ENCODE peak calls at places on chromosomes 13 and 19, in four cellular contexts. N, J, L and Z are unnamed samples.
A peak's percentile ranks its signal among the peaks of the same experiment; 100 is the strongest.

GRCh38 chr13:26022538-26023292 is 29.1 kb downstream of the SHISA2 start:
- DNase-seq in N (no peak), J (peak; percentile 88), L (peak; percentile 59), Z (no peak)

GRCh38 chr19:29084266-29084665 is 128.7 kb downstream of the UQCRFS1 start:
- DNase-seq in N (no peak), J (no peak), L (no peak), Z (no peak)

GRCh38 chr19:52935434-52935833 is 12.2 kb upstream of the ZNF888 start:
- DNase-seq in N (peak; percentile 28), J (peak; percentile 53), L (no peak), Z (peak; percentile 51)

GRCh38 chr19:37519890-37520289 is 13.2 kb downstream of the ZNF793 start:
- DNase-seq in N (no peak), J (no peak), L (no peak), Z (no peak)

GRCh38 chr13:86585826-86586225 is 786.6 kb upstream of the SLITRK6 start:
- DNase-seq in N (peak; percentile 90), J (no peak), L (no peak), Z (peak; percentile 26)

GRCh38 chr19:7989071-7989575 is 16.3 kb downstream of the ELAVL1 start:
- DNase-seq in N (no peak), J (no peak), L (peak; percentile 78), Z (no peak)

GRCh38 chr19:30144794-30145193 is 202.8 kb downstream of the URI1 start:
- DNase-seq in N (no peak), J (no peak), L (no peak), Z (no peak)

GRCh38 chr13:66532146-66532545 is 698.0 kb downstream of the PCDH9 start:
- DNase-seq in N (no peak), J (no peak), L (no peak), Z (no peak)

DNA sequence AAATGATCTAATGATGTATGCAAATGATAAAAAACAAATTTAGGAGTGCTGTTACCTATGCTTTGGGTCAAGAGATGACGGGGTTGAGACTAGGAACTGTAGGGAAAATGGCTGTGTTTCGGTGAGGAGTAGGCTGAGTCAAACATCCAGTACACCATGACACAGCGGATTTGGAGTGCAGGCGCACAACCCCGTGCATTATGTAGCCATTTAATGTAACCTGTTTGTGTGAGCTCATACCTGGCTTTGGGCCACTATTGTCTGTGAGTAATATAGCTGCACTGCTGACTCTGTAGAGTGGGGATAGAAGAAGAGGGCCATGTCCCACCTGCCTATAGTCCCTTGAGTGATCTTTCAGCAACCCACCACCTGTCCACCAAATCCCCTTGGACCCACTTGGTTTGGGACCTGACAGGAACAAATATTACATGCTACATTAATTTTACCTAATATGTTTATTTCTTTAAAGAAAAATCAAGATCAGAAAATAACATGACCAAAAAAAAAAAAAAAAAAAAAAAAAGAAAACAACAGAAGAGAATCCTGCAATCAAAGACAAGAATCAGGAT is 95.5 kb upstream of the KLHL1 start:
- DNase-seq in N (no peak), J (no peak), L (no peak), Z (no peak)
- TF ChIP-seq POLR2A in N (no peak), J (no peak), L (no peak), Z (no peak)

DNA sequence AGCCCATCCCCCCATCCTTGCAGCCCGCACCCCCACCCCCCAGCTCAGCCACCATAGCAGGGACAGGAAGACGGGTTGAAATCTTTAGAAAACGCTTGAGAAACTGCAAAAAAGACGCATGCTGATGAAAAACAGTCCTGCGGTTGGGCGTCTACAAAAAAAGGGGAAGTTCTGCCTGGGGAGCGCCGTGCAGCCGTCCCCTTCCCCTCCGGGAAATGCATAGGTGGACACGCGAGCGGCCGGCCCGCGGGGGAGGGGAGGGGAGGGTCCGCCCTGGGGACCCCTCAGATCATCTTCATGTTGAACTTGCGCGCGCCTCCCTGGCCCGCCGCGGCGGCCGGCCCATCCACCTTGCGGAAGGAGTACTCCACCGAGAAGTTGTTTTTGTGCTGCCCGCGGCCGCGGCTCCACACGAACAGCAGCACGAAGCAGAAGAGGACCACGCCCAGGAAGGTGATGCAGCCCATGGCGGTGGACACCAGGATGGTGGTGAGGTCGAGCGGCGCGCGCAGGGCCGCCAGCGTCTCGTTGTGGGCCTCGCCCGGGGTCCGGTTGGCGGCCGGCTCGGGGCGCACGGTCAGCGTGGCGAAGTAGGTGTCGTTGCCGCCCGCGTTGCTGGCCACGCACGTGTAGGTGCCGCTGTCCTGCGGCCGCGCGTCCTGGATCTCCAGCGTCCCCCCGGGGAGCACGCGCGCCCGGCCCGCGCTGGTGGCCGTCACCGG is 7.9 kb upstream of the PEAK3 start:
- DNase-seq in N (no peak), J (peak; percentile 41), L (peak; percentile 92), Z (peak; percentile 53)
- TF ChIP-seq POLR2A in N (no peak), J (no peak), L (no peak), Z (no peak)

DNA sequence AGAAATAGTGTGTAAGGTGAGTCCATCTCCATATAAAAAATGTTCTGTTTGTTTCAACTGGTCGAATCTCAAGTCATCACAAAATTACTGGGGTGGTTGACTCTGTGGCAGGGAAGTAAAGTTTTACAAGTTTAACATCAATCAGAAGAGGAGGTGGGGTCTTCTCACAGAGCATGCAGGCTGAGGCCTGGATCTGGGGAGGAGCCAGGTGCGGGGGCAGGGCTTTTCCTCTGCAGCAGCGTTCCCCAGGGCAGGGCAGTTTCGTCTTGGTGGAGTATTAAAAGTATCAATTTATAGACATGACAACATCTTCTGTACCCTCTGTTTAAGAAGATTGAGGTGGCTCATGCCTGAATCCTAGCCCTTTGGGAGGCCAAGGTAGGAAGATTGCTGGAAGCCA is 68.8 kb downstream of the SLC7A9 start:
- DNase-seq in N (no peak), J (no peak), L (no peak), Z (no peak)
- TF ChIP-seq POLR2A in N (no peak), J (no peak), L (no peak), Z (no peak)

GRCh38 chr19:23905771-23906170 is 8.9 kb upstream of the ZNF726 start:
- DNase-seq in N (no peak), J (no peak), L (no peak), Z (no peak)
- TF ChIP-seq POLR2A in N (no peak), J (no peak), L (no peak), Z (no peak)

GRCh38 chr19:41570179-41570578 is 5.8 kb upstream of the CEACAM21 start:
- DNase-seq in N (no peak), J (no peak), L (no peak), Z (no peak)

GRCh38 chr19:41565384-41565730 is 10.6 kb upstream of the CEACAM21 start:
- DNase-seq in N (no peak), J (no peak), L (no peak), Z (no peak)

GRCh38 chr19:41569481-41570150 is 6.3 kb upstream of the CEACAM21 start:
- DNase-seq in N (no peak), J (no peak), L (peak; percentile 27), Z (no peak)

GRCh38 chr19:41563847-41564514 is 12.0 kb upstream of the CEACAM21 start:
- DNase-seq in N (no peak), J (no peak), L (no peak), Z (no peak)

DNA sequence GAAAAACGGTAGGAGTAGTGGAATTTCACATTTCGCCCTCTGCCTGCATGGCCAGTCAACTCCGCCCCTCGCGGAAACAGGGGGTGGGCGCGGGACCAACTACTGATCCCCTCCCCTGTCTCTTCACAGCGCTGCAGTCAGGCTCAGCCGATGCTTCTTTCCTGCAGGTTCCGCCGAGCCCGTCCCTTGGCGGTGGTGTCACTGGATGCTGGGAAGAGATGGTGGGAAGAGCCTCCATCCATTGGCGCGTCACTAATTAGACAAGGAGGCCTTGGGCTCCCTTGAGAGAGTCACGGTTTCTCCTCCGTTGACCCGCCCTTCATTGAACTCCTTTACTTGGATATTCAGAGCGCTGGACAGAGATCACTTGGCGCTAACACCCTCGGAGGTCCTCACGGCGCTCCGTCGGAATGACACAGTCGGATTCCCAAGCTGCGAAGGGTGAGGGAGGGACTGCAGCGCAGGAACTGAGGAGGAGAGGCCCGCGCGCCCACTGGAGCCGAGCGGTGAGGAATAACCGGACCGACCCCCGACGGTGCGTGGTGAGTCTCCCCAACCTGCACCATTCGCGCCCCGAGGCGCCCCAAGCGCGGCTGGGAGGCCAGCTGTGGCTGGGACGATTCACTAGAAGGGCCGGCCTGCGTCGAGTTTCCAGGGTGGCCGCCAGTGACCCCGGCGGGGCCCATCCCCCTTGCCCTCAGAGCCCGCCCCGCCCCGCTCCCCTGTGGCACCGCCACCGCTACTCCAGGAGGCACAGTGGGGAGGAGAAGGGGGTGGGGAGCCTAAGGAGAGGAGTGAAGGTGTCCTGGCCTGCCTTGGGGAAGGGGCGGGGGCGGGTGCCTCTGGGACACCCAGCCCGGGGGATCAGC is 11.2 kb upstream of the CEACAM21 start:
- DNase-seq in N (no peak), J (no peak), L (peak; percentile 86), Z (no peak)
- TF ChIP-seq POLR2A in N (no peak), J (no peak), L (no peak), Z (no peak)

DNA sequence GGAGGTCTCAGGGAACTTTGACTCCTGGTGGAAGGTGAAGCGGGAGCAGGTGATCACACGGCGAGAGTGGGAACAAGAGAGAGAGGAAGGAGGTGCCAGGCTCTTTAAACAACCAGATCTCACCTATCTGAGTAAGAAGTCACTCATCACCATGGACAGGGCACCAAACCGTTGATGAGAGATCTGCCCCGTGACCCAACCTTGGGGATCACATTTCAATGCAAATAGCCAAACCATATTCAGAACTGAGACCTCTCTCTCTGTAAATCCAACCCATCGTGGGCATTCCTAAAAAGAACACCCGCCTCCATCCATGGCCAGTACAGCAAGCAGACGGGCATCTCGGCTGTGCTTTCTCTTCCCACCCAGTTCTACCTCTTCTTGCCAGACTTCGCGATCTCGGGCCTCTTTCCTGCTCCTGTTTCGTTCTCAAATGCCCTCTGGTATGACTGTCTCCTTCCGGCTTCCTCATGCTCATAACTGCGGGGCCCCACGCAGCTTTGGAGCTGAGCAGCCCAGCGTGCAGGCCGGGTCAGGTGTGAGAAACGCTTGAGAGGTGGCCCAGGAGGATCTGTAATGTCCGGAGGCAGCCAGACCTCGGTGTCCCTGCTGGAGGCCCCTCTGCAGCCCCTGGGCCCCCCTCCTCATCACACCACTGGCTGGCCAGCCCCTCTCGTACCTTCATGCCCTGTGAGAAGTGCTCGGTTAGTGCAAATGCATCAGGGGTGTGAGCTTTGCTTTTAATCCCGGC is 97.0 kb upstream of the GPR183 start:
- DNase-seq in N (no peak), J (no peak), L (no peak), Z (no peak)
- TF ChIP-seq POLR2A in N (no peak), J (no peak), L (no peak), Z (no peak)

GRCh38 chr19:11152318-11153062 is 3.1 kb downstream of the SPC24 start:
- DNase-seq in N (peak; percentile 97), J (peak; percentile 87), L (no peak), Z (peak; percentile 65)

GRCh38 chr19:11151181-11151580 is 4.4 kb downstream of the SPC24 start:
- DNase-seq in N (no peak), J (no peak), L (no peak), Z (no peak)

GRCh38 chr19:11154683-11155047 is 917 bp downstream of the SPC24 start:
- DNase-seq in N (no peak), J (no peak), L (no peak), Z (no peak)

GRCh38 chr19:11159598-11160001 is 4.0 kb upstream of the SPC24 start:
- DNase-seq in N (peak; percentile 91), J (no peak), L (no peak), Z (no peak)

GRCh38 chr19:11155373-11156120 is at the start of gene SPC24:
- DNase-seq in N (peak; percentile 98), J (peak; percentile 94), L (peak; percentile 89), Z (peak; percentile 95)
- TF ChIP-seq POLR2A in N (no peak), J (no peak), L (no peak), Z (no peak)